ENCODE peak calls at places on chromosomes 13 and 19, in ten cellular contexts. X is CD4-positive, CD25-positive, alpha-beta regulatory T cell; H is activated T-cell treated with anti-CD3 and anti-CD28 coated beads, Interleukin-2, amount 50 U/mL, for 72 hours; P is lower lobe of right lung; L is HepG2; G is Right ventricle myocardium inferior; B is left cardiac atrium; I is foreskin keratinocyte; Z is mucosa of descending colon; N is activated naive CD8-positive, alpha-beta T cell treated with anti-CD3 and anti-CD28 coated beads, Interleukin-2, amount 10 ng/mL, durations not matched to agents 7 days and 5 days. E is an unnamed sample.

GRCh38 chr13:98771838-98772611 is 19.6 kb upstream of the SLC15A1 start:
- ATAC-seq in X (no peak), H (no peak), P (no peak), L (no peak), G (no peak), B (no peak), I (no peak), Z (peak), N (no peak), E (no peak)

GRCh38 chr13:21050288-21051197 is 10.8 kb downstream of the LATS2 start:
- ATAC-seq in X (no peak), H (peak), P (no peak), L (no peak), G (no peak), B (no peak), I (no peak), Z (no peak), N (no peak), E (peak)

GRCh38 chr19:17079710-17080440 is 4.3 kb downstream of the MYO9B start:
- ATAC-seq in X (peak), H (peak), P (peak), L (peak), G (peak), B (peak), I (peak), Z (peak), N (no peak), E (peak)

GRCh38 chr13:94556646-94557045 is 39.3 kb downstream of the TGDS start:
- ATAC-seq in X (no peak), H (no peak), P (no peak), L (no peak), G (peak), B (no peak), I (no peak), Z (peak), N (no peak), E (no peak)

GRCh38 chr19:46271488-46272197 is 25.2 kb upstream of the HIF3A start:
- ATAC-seq in X (no peak), H (peak), P (peak), L (no peak), G (no peak), B (peak), I (no peak), Z (no peak), N (no peak), E (peak)

GRCh38 chr19:47330466-47330869 is 1.5 kb upstream of the C5AR2 start:
- ATAC-seq in X (no peak), H (no peak), P (peak), L (peak), G (peak), B (peak), I (no peak), Z (peak), N (peak), E (no peak)

GRCh38 chr19:18514800-18515682 is 6.8 kb downstream of the ELL start:
- ATAC-seq in X (no peak), H (peak), P (peak), L (peak), G (peak), B (peak), I (peak), Z (peak), N (no peak), E (peak)

GRCh38 chr13:46071590-46072249 is 19.2 kb upstream of the ZC3H13 start:
- ATAC-seq in X (no peak), H (no peak), P (no peak), L (peak), G (no peak), B (no peak), I (no peak), Z (no peak), N (no peak), E (no peak)

GRCh38 chr19:35154535-35155406 is at the start of gene FXYD5:
- ATAC-seq in X (peak), H (peak), P (peak), L (peak), G (peak), B (peak), I (peak), Z (peak), N (peak), E (peak)

GRCh38 chr13:112714772-112715569 is 25.1 kb downstream of the ATP11A start:
- ATAC-seq in X (no peak), H (no peak), P (no peak), L (peak), G (no peak), B (no peak), I (no peak), Z (no peak), N (no peak), E (no peak)

GRCh38 chr13:43720780-43721397 is 65.9 kb downstream of the ENOX1 start:
- ATAC-seq in X (no peak), H (no peak), P (no peak), L (no peak), G (no peak), B (no peak), I (no peak), Z (no peak), N (no peak), E (no peak)